ENCODE peak calls at places on chromosomes 16 and 17, in nine cellular contexts. Y, J, T, V, N, O, P, G and L are unnamed samples.

GRCh38 chr17:12634789-12635414 is 30.8 kb upstream of the MYOCD start:
- DNase-seq in Y (no peak), J (no peak), T (no peak), V (no peak), N (no peak), O (no peak), P (no peak), G (no peak), L (no peak)

GRCh38 chr16:74991593-74992403 is 6.9 kb upstream of the WDR59 start:
- DNase-seq in Y (no peak), J (no peak), T (no peak), V (no peak), N (no peak), O (no peak), P (no peak), G (no peak), L (no peak)

GRCh38 chr17:55295411-55296170 is 30.8 kb downstream of the HLF start:
- DNase-seq in Y (no peak), J (no peak), T (peak; percentile 82), V (peak; percentile 50), N (peak; percentile 70), O (peak; percentile 51), P (peak; percentile 53), G (peak; percentile 48), L (peak; percentile 35)

GRCh38 chr16:85778873-85779272 is 20.5 kb downstream of the EMC8 start:
- DNase-seq in Y (no peak), J (no peak), T (no peak), V (no peak), N (no peak), O (no peak), P (no peak), G (no peak), L (no peak)

GRCh38 chr17:19551148-19551547 is 17.5 kb downstream of the SLC47A1 start:
- DNase-seq in Y (no peak), J (no peak), T (no peak), V (no peak), N (no peak), O (no peak), P (no peak), G (no peak), L (no peak)

GRCh38 chr17:19391432-19391831 is 4.4 kb upstream of the MFAP4 start:
- DNase-seq in Y (no peak), J (no peak), T (no peak), V (no peak), N (no peak), O (no peak), P (no peak), G (no peak), L (no peak)

GRCh38 chr17:43645450-43645764 is 16.3 kb downstream of the MEOX1 start:
- DNase-seq in Y (no peak), J (no peak), T (no peak), V (no peak), N (no peak), O (no peak), P (no peak), G (no peak), L (no peak)

GRCh38 chr16:31181102-31181830 is 1.3 kb downstream of the FUS start:
- DNase-seq in Y (no peak), J (peak; percentile 35), T (peak; percentile 34), V (no peak), N (no peak), O (no peak), P (peak; percentile 58), G (no peak), L (no peak)

GRCh38 chr17:82385559-82386255 is 14.1 kb downstream of the UTS2R start:
- DNase-seq in Y (no peak), J (no peak), T (no peak), V (no peak), N (no peak), O (no peak), P (no peak), G (no peak), L (no peak)

GRCh38 chr17:27379863-27380533 is 76.2 kb upstream of the KSR1 start:
- DNase-seq in Y (no peak), J (peak; percentile 36), T (peak; percentile 19), V (peak; percentile 22), N (no peak), O (no peak), P (peak; percentile 45), G (peak; percentile 68), L (no peak)

GRCh38 chr16:31286421-31287032 is 26.8 kb downstream of the ITGAM start:
- DNase-seq in Y (no peak), J (no peak), T (no peak), V (no peak), N (no peak), O (no peak), P (no peak), G (no peak), L (no peak)

GRCh38 chr17:77836557-77837041 is 121.9 kb upstream of the TNRC6C start:
- DNase-seq in Y (no peak), J (peak; percentile 29), T (peak; percentile 79), V (no peak), N (no peak), O (peak; percentile 2), P (no peak), G (no peak), L (no peak)

GRCh38 chr16:50302472-50303005 is 36.2 kb downstream of the ADCY7 start:
- DNase-seq in Y (no peak), J (no peak), T (no peak), V (no peak), N (no peak), O (no peak), P (no peak), G (no peak), L (no peak)

GRCh38 chr17:60563743-60564142 is 36.2 kb upstream of the PPM1D start:
- DNase-seq in Y (no peak), J (no peak), T (no peak), V (no peak), N (no peak), O (no peak), P (no peak), G (no peak), L (no peak)

GRCh38 chr16:50584033-50584722 is 36.0 kb downstream of the NKD1 start:
- DNase-seq in Y (no peak), J (no peak), T (no peak), V (no peak), N (peak; percentile 54), O (no peak), P (no peak), G (no peak), L (no peak)

GRCh38 chr17:27751166-27751565 is 49.2 kb downstream of the NOS2 start:
- DNase-seq in Y (no peak), J (no peak), T (no peak), V (no peak), N (no peak), O (no peak), P (no peak), G (no peak), L (no peak)

GRCh38 chr16:17590711-17591654 is 120.2 kb upstream of the XYLT1 start:
- DNase-seq in Y (no peak), J (no peak), T (no peak), V (no peak), N (no peak), O (peak; percentile 14), P (no peak), G (no peak), L (no peak)

GRCh38 chr17:64223931-64224657 is 39.0 kb downstream of the TEX2 start:
- DNase-seq in Y (no peak), J (no peak), T (no peak), V (no peak), N (no peak), O (no peak), P (no peak), G (no peak), L (no peak)